ENCODE peak calls at places on chromosomes 13 and 19, in six cellular contexts. D is heart right ventricle, Q is H1, P is astrocyte, O is colonic mucosa, U is uterus. W is an unnamed sample.

GRCh38 chr19:16594131-16594586 is 21.9 kb upstream of the SLC35E1 start:
- DNase-seq in D (no peak), Q (no peak), P (no peak), O (no peak), U (no peak), W (no peak)

GRCh38 chr13:26502826-26503225 is 54.7 kb upstream of the WASF3 start:
- DNase-seq in D (no peak), Q (no peak), P (peak), O (no peak), U (no peak), W (peak)

GRCh38 chr19:1503089-1503924 is 9.5 kb downstream of the ADAMTSL5 start:
- DNase-seq in D (peak), Q (peak), P (no peak), O (peak), U (peak), W (no peak)

GRCh38 chr19:6828698-6829633 is 56.5 kb downstream of the VAV1 start:
- DNase-seq in D (no peak), Q (no peak), P (no peak), O (no peak), U (no peak), W (no peak)

GRCh38 chr13:39918837-39919236 is 263.4 kb downstream of the COG6 start:
- DNase-seq in D (no peak), Q (no peak), P (no peak), O (no peak), U (no peak), W (peak)

GRCh38 chr19:3398900-3399278 is 32.5 kb downstream of the NFIC start:
- DNase-seq in D (no peak), Q (no peak), P (no peak), O (peak), U (no peak), W (no peak)

GRCh38 chr19:9836021-9836420 is 903 bp downstream of the PIN1 start:
- DNase-seq in D (no peak), Q (no peak), P (no peak), O (no peak), U (no peak), W (no peak)

GRCh38 chr19:54114340-54114826 is 1.1 kb downstream of the TFPT start:
- DNase-seq in D (peak), Q (peak), P (peak), O (peak), U (no peak), W (no peak)

GRCh38 chr13:52454459-52454824 is 836 bp upstream of the CKAP2 start:
- DNase-seq in D (no peak), Q (no peak), P (no peak), O (peak), U (no peak), W (peak)

GRCh38 chr19:11659612-11660011 is 62.3 kb downstream of the ZNF627 start:
- DNase-seq in D (no peak), Q (no peak), P (no peak), O (no peak), U (no peak), W (no peak)

GRCh38 chr19:12938054-12938535 is 314 bp upstream of the CALR start:
- DNase-seq in D (peak), Q (peak), P (peak), O (peak), U (peak), W (peak)

GRCh38 chr13:110872768-110873638 is 41.9 kb downstream of the ANKRD10 start:
- DNase-seq in D (no peak), Q (no peak), P (no peak), O (no peak), U (no peak), W (no peak)

GRCh38 chr13:44058586-44059238 is 179.0 kb downstream of the LACC1 start:
- DNase-seq in D (no peak), Q (no peak), P (no peak), O (no peak), U (no peak), W (no peak)

GRCh38 chr19:5046339-5047039 is 77.6 kb downstream of the KDM4B start:
- DNase-seq in D (no peak), Q (no peak), P (peak), O (peak), U (no peak), W (peak)

GRCh38 chr13:112686364-112686763 is 3.5 kb upstream of the ATP11A start:
- DNase-seq in D (no peak), Q (peak), P (no peak), O (no peak), U (no peak), W (no peak)

GRCh38 chr13:39037410-39037879 is 444 bp downstream of the PROSER1 start:
- DNase-seq in D (no peak), Q (no peak), P (no peak), O (no peak), U (no peak), W (no peak)

GRCh38 chr19:49514151-49514550 is 1.7 kb downstream of the FCGRT start:
- DNase-seq in D (no peak), Q (no peak), P (no peak), O (no peak), U (no peak), W (no peak)

GRCh38 chr19:1469200-1469935 is 9.6 kb downstream of the C19orf25 start:
- DNase-seq in D (peak), Q (no peak), P (no peak), O (no peak), U (no peak), W (no peak)

GRCh38 chr13:28392896-28393295 is 102.0 kb downstream of the FLT1 start:
- DNase-seq in D (no peak), Q (no peak), P (no peak), O (no peak), U (no peak), W (no peak)

GRCh38 chr19:2345794-2346663 is 14.0 kb upstream of the TMPRSS9 start:
- DNase-seq in D (no peak), Q (no peak), P (no peak), O (peak), U (no peak), W (no peak)

GRCh38 chr13:39102981-39103490 is 64.8 kb downstream of the NHLRC3 start:
- DNase-seq in D (no peak), Q (no peak), P (no peak), O (no peak), U (no peak), W (no peak)

GRCh38 chr19:35344511-35345031 is 3.1 kb upstream of the FFAR1 start:
- DNase-seq in D (no peak), Q (peak), P (no peak), O (no peak), U (no peak), W (no peak)

GRCh38 chr19:46015961-46016425 is 6.9 kb downstream of the PGLYRP1 start:
- DNase-seq in D (no peak), Q (peak), P (no peak), O (no peak), U (no peak), W (no peak)

GRCh38 chr13:68176486-68176885 is 946.4 kb upstream of the PCDH9 start:
- DNase-seq in D (no peak), Q (no peak), P (peak), O (no peak), U (no peak), W (peak)

GRCh38 chr19:40139533-40140287 is 49.0 kb upstream of the ZNF780A start:
- DNase-seq in D (no peak), Q (peak), P (peak), O (no peak), U (no peak), W (no peak)

GRCh38 chr19:28437390-28438346 is 775.3 kb downstream of the UQCRFS1 start:
- DNase-seq in D (no peak), Q (peak), P (no peak), O (peak), U (no peak), W (peak)

DNA sequence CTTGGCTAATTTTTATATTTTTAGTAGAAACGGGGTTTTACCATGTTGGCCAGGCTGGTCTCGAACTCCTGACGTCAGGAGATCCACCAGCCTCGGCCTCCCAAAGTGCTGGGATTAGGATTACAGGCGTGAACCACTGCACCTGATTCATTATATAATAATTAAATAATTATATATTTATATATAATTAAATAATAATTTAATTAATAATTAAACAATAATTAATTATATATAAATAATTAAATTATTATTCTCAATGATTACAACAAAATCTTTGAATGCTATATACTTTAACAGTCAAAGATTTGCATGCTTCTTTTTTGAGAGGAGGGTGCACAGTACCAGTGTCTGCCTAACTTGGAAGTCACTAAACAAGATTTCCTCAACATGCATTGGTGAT is 872.3 kb downstream of the EFNB2 start:
- DNase-seq in D (no peak), Q (no peak), P (no peak), O (no peak), U (no peak), W (no peak)
- TF ChIP-seq CTCF in D (no peak), Q (no peak), P (no peak), O (no peak), U (no peak), W (no peak)

DNA sequence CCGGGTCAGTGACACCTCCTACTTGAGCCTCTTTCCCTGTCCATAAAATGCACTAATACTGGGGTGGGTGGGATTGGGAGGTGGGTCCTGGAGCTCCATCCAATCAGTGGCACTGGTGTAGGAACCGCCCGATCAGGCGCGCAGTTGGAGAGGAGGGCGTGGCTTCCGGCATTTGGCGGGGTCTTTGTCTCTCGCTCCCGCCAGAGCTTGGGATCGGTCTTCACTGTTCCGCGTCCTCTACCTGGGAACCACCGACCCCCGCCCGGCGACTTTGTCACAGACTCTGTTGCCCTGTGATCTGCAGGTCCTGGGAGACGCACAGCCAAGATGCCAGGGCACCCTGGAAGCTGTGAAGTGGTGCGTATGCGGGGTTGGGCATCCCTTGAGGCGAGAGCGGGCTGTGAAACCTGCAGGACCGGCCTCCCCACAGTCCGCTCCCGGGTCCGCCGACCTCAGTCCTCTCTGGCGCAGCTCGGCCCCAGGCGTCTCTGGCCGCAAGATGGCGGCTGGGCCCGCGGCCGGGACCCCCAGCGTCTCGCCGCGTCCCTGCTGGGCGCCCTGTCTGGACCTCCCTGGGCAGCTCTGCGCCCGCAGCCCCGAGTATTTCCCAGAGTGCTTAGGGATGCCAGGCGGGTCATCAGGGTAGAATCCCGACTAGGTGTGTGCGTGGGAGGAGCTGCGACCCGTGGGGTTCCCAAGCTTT is 41.6 kb upstream of the ZNF730 start:
- DNase-seq in D (peak), Q (peak), P (peak), O (peak), U (peak), W (peak)
- H3K27ac ChIP-seq in D (no peak), Q (peak), P (peak), O (no peak), U (peak), W (peak)

GRCh38 chr13:42594577-42595571 is 20.9 kb downstream of the TNFSF11 start:
- DNase-seq in D (no peak), Q (no peak), P (peak), O (peak), U (peak), W (no peak)
- TF ChIP-seq CTCF in D (peak), Q (peak), P (peak), O (peak), U (peak), W (peak)

DNA sequence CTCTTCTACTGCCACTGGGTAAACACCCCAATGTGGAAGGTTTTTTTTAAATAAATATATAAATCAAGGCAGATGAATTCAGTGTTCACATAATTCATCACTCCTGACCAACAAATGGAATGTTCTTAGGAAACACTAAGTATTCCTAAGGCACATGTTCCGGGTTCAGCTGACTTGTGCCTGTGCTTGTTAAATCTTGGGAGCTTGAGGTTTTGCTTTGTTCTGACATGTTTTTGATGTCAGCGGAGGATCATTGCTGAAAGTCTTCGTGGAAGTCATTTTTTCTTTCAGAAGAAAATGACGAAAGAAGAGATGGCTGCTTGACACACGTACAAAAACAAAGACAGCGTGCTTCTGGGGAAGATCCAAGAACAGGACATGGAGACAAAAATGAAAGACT is 185.8 kb downstream of the MZT1 start:
- DNase-seq in D (no peak), Q (no peak), P (no peak), O (no peak), U (no peak), W (peak)
- H3K27ac ChIP-seq in D (no peak), Q (no peak), P (no peak), O (no peak), U (no peak), W (peak)